ENCODE peak calls at places on chromosomes 1 and 21, in six cellular contexts. One of them, this sample, is unnamed.

GRCh38 chr1:38804062-38804886 is 55.3 kb downstream of the RRAGC start:
- DNase-seq in AG04450: no peak
- DNase-seq in thoracic aorta: no peak
- DNase-seq in GM23338: peak
- DNase-seq in foreskin fibroblast: peak
- DNase-seq in right atrium auricular region: no peak
- DNase-seq in this sample: no peak

GRCh38 chr21:44793269-44794030 is 8.2 kb downstream of the UBE2G2 start:
- DNase-seq in thoracic aorta: no peak
- DNase-seq in foreskin fibroblast: peak
- DNase-seq in GM23338: peak
- DNase-seq in right atrium auricular region: no peak
- DNase-seq in AG04450: no peak
- DNase-seq in this sample: peak

GRCh38 chr1:158821723-158822122 is 9.4 kb upstream of the MNDA start:
- DNase-seq in AG04450: no peak
- DNase-seq in foreskin fibroblast: no peak
- DNase-seq in right atrium auricular region: no peak
- DNase-seq in GM23338: no peak
- DNase-seq in thoracic aorta: no peak
- DNase-seq in this sample: no peak

GRCh38 chr1:23057301-23057700 is 38.0 kb downstream of the KDM1A start:
- DNase-seq in AG04450: no peak
- DNase-seq in thoracic aorta: no peak
- DNase-seq in foreskin fibroblast: no peak
- DNase-seq in right atrium auricular region: no peak
- DNase-seq in GM23338: no peak
- DNase-seq in this sample: no peak

GRCh38 chr1:216178266-216178665 is 245.0 kb downstream of the USH2A start:
- DNase-seq in AG04450: peak
- DNase-seq in right atrium auricular region: no peak
- DNase-seq in foreskin fibroblast: peak
- DNase-seq in GM23338: no peak
- DNase-seq in thoracic aorta: no peak
- DNase-seq in this sample: no peak

GRCh38 chr1:97097404-97097925 is 375.9 kb downstream of the PTBP2 start:
- DNase-seq in right atrium auricular region: no peak
- DNase-seq in AG04450: no peak
- DNase-seq in foreskin fibroblast: no peak
- DNase-seq in thoracic aorta: no peak
- DNase-seq in GM23338: no peak
- DNase-seq in this sample: no peak

GRCh38 chr1:88685239-88685604 is 1.1 kb downstream of the PKN2 start:
- DNase-seq in right atrium auricular region: no peak
- DNase-seq in foreskin fibroblast: peak
- DNase-seq in GM23338: no peak
- DNase-seq in thoracic aorta: no peak
- DNase-seq in AG04450: no peak
- DNase-seq in this sample: no peak

GRCh38 chr1:160767417-160768294 is 28.3 kb upstream of the LY9 start:
- DNase-seq in AG04450: no peak
- DNase-seq in thoracic aorta: no peak
- DNase-seq in foreskin fibroblast: no peak
- DNase-seq in GM23338: no peak
- DNase-seq in right atrium auricular region: no peak
- DNase-seq in this sample: no peak

GRCh38 chr1:41811051-41811795 is 107.5 kb downstream of the HIVEP3 start:
- DNase-seq in GM23338: no peak
- DNase-seq in thoracic aorta: no peak
- DNase-seq in AG04450: no peak
- DNase-seq in foreskin fibroblast: peak
- DNase-seq in right atrium auricular region: no peak
- DNase-seq in this sample: no peak

GRCh38 chr1:14946567-14947285 is 206.8 kb upstream of the TMEM51 start:
- DNase-seq in GM23338: no peak
- DNase-seq in AG04450: no peak
- DNase-seq in thoracic aorta: peak
- DNase-seq in right atrium auricular region: no peak
- DNase-seq in foreskin fibroblast: peak
- DNase-seq in this sample: no peak

GRCh38 chr1:224219011-224219611 is 36.1 kb downstream of the DEGS1 start:
- DNase-seq in GM23338: no peak
- DNase-seq in thoracic aorta: no peak
- DNase-seq in AG04450: no peak
- DNase-seq in foreskin fibroblast: no peak
- DNase-seq in right atrium auricular region: no peak
- DNase-seq in this sample: no peak

GRCh38 chr1:108877324-108877812 is 583 bp downstream of the GPSM2 start:
- DNase-seq in thoracic aorta: no peak
- DNase-seq in GM23338: no peak
- DNase-seq in right atrium auricular region: no peak
- DNase-seq in AG04450: no peak
- DNase-seq in foreskin fibroblast: peak
- DNase-seq in this sample: peak

GRCh38 chr1:1298861-1299685 is 8.7 kb downstream of the ACAP3 start:
- DNase-seq in foreskin fibroblast: peak
- DNase-seq in thoracic aorta: no peak
- DNase-seq in right atrium auricular region: no peak
- DNase-seq in AG04450: no peak
- DNase-seq in GM23338: peak
- DNase-seq in this sample: peak
- H3K4me3 ChIP-seq in foreskin fibroblast: no peak
- H3K4me3 ChIP-seq in thoracic aorta: no peak
- H3K4me3 ChIP-seq in right atrium auricular region: no peak
- H3K4me3 ChIP-seq in AG04450: no peak
- H3K4me3 ChIP-seq in GM23338: no peak
- H3K4me3 ChIP-seq in this sample: no peak

DNA sequence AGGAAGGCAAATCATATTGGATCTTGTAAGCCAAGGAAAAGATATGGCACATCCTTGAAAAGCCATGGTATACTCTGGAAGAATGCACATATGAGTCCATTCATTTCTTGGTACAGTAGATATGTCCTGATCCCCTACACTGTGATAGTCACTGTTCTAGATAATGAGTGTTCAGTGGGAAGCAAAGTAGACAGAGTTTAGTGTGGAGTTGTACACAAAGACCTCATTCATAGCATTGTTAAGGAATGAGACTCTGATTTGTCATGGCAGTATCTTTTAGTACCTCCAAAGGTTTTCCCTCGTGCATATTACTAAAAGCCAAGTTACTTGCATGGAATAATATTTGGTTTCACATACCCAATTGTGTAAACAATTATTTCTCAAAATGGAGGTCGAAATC is 204.7 kb downstream of the NFIA start:
- DNase-seq in AG04450: no peak
- DNase-seq in foreskin fibroblast: peak
- DNase-seq in right atrium auricular region: no peak
- DNase-seq in thoracic aorta: no peak
- DNase-seq in GM23338: no peak
- DNase-seq in this sample: no peak
- H3K4me3 ChIP-seq in AG04450: no peak
- H3K4me3 ChIP-seq in foreskin fibroblast: no peak
- H3K4me3 ChIP-seq in right atrium auricular region: no peak
- H3K4me3 ChIP-seq in thoracic aorta: no peak
- H3K4me3 ChIP-seq in GM23338: no peak
- H3K4me3 ChIP-seq in this sample: no peak

GRCh38 chr1:94927405-94928175 is 680 bp upstream of the CNN3 start:
- DNase-seq in GM23338: peak
- DNase-seq in right atrium auricular region: no peak
- DNase-seq in thoracic aorta: no peak
- DNase-seq in AG04450: no peak
- DNase-seq in foreskin fibroblast: peak
- DNase-seq in this sample: peak
- H3K4me3 ChIP-seq in GM23338: peak
- H3K4me3 ChIP-seq in right atrium auricular region: peak
- H3K4me3 ChIP-seq in thoracic aorta: peak
- H3K4me3 ChIP-seq in AG04450: peak
- H3K4me3 ChIP-seq in foreskin fibroblast: peak
- H3K4me3 ChIP-seq in this sample: peak

GRCh38 chr1:231643333-231644237 is 17.0 kb downstream of the DISC1 start:
- DNase-seq in GM23338: no peak
- DNase-seq in foreskin fibroblast: no peak
- DNase-seq in thoracic aorta: no peak
- DNase-seq in right atrium auricular region: no peak
- DNase-seq in AG04450: no peak
- DNase-seq in this sample: no peak

GRCh38 chr1:231638647-231639046 is 12.1 kb downstream of the DISC1 start:
- DNase-seq in GM23338: no peak
- DNase-seq in foreskin fibroblast: peak
- DNase-seq in thoracic aorta: no peak
- DNase-seq in right atrium auricular region: no peak
- DNase-seq in AG04450: no peak
- DNase-seq in this sample: no peak

GRCh38 chr1:231639819-231640218 is 13.2 kb downstream of the DISC1 start:
- DNase-seq in foreskin fibroblast: peak
- DNase-seq in right atrium auricular region: no peak
- DNase-seq in GM23338: no peak
- DNase-seq in AG04450: no peak
- DNase-seq in thoracic aorta: no peak
- DNase-seq in this sample: no peak

GRCh38 chr1:231642600-231643332 is 16.2 kb downstream of the DISC1 start:
- DNase-seq in AG04450: no peak
- DNase-seq in foreskin fibroblast: no peak
- DNase-seq in GM23338: no peak
- DNase-seq in right atrium auricular region: no peak
- DNase-seq in thoracic aorta: no peak
- DNase-seq in this sample: no peak
- H3K4me3 ChIP-seq in AG04450: no peak
- H3K4me3 ChIP-seq in foreskin fibroblast: no peak
- H3K4me3 ChIP-seq in GM23338: no peak
- H3K4me3 ChIP-seq in right atrium auricular region: no peak
- H3K4me3 ChIP-seq in thoracic aorta: no peak
- H3K4me3 ChIP-seq in this sample: no peak

DNA sequence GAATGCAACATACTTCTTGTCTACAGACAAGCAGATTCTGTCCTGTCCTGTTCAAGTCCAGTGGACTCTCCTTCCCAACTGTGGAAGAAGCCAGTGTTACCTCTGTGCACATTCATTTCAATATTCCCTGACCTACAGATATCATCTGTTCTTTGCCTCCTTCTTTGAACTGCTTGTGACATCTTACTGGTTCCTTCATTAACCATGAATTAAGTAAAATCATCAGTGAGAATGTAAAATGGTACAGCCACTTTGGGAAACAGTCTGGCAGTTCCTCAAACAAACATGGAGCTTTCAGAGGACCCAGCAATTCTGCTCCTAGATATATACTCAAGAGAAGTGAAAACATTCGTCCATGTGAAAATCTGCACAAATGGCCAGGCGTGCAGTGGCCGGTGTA is 6.8 kb downstream of the SRARP start:
- DNase-seq in foreskin fibroblast: no peak
- DNase-seq in GM23338: no peak
- DNase-seq in right atrium auricular region: no peak
- DNase-seq in AG04450: no peak
- DNase-seq in thoracic aorta: no peak
- DNase-seq in this sample: no peak
- H3K4me3 ChIP-seq in foreskin fibroblast: no peak
- H3K4me3 ChIP-seq in GM23338: no peak
- H3K4me3 ChIP-seq in right atrium auricular region: no peak
- H3K4me3 ChIP-seq in AG04450: no peak
- H3K4me3 ChIP-seq in thoracic aorta: no peak
- H3K4me3 ChIP-seq in this sample: no peak

DNA sequence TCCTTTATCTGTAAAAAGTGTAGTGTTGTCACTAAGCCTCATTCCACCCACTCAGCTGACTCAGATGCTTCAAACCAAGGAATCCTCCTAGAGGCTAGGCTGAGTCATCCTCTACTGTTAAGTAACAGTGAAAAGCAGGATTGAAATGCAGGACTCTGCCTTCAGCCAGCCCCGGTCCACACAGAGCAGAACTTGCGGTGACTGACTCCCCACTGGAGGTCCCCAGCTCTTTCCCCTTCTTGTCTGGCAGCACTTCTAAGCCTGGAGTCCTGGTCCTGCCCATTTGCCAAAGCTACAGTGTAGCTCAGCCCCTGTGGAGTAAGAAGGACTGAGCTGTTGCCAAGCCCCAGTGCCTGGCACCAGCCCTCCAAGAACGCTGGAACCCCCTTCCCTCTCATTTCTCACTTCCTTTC is 1.7 kb downstream of the RAB7B start:
- DNase-seq in GM23338: no peak
- DNase-seq in thoracic aorta: peak
- DNase-seq in AG04450: peak
- DNase-seq in foreskin fibroblast: peak
- DNase-seq in right atrium auricular region: peak
- DNase-seq in this sample: no peak
- H3K4me3 ChIP-seq in GM23338: no peak
- H3K4me3 ChIP-seq in thoracic aorta: peak
- H3K4me3 ChIP-seq in AG04450: peak
- H3K4me3 ChIP-seq in foreskin fibroblast: peak
- H3K4me3 ChIP-seq in right atrium auricular region: peak
- H3K4me3 ChIP-seq in this sample: no peak

GRCh38 chr1:153261793-153262371 is 2.4 kb downstream of the LORICRIN start:
- DNase-seq in foreskin fibroblast: no peak
- DNase-seq in AG04450: no peak
- DNase-seq in GM23338: peak
- DNase-seq in thoracic aorta: no peak
- DNase-seq in right atrium auricular region: no peak
- DNase-seq in this sample: no peak

GRCh38 chr1:153260980-153261792 is 1.7 kb downstream of the LORICRIN start:
- DNase-seq in right atrium auricular region: no peak
- DNase-seq in foreskin fibroblast: peak
- DNase-seq in thoracic aorta: no peak
- DNase-seq in GM23338: peak
- DNase-seq in AG04450: no peak
- DNase-seq in this sample: no peak

GRCh38 chr1:153260473-153260979 is 1.0 kb downstream of the LORICRIN start:
- DNase-seq in thoracic aorta: no peak
- DNase-seq in AG04450: no peak
- DNase-seq in GM23338: no peak
- DNase-seq in foreskin fibroblast: peak
- DNase-seq in right atrium auricular region: no peak
- DNase-seq in this sample: no peak

GRCh38 chr1:153262462-153263157 is 3.1 kb downstream of the LORICRIN start:
- DNase-seq in AG04450: no peak
- DNase-seq in GM23338: no peak
- DNase-seq in right atrium auricular region: no peak
- DNase-seq in thoracic aorta: no peak
- DNase-seq in foreskin fibroblast: no peak
- DNase-seq in this sample: no peak

DNA sequence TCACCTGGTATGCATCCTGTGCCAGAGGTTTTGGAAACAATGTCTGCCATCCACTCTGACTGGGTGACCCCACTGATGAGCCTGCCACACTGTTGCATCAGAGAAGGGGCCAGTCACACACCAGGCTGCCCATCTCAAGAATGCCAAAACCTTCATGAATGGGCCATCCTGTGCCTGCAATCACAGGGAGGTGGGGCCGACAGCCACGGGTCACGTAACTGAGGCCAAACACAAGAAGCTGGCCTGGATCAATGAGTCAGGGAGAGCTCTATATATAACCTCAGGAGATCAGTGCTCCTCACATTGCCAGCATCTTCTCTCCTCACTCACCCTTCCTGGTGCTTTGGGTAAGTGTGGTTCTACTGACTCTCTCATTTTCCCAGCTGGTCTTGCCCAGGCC is at the start of gene LORICRIN:
- DNase-seq in GM23338: no peak
- DNase-seq in right atrium auricular region: no peak
- DNase-seq in foreskin fibroblast: no peak
- DNase-seq in thoracic aorta: no peak
- DNase-seq in AG04450: no peak
- DNase-seq in this sample: no peak
- H3K4me3 ChIP-seq in GM23338: peak
- H3K4me3 ChIP-seq in right atrium auricular region: no peak
- H3K4me3 ChIP-seq in foreskin fibroblast: no peak
- H3K4me3 ChIP-seq in thoracic aorta: no peak
- H3K4me3 ChIP-seq in AG04450: no peak
- H3K4me3 ChIP-seq in this sample: no peak